ENCODE peak calls at places on chromosomes 12 and 14, in ten cellular contexts. Q, D, A, W, V, H, Z, N, S and R are unnamed samples.

GRCh38 chr12:51326762-51327439 is 2.9 kb upstream of the BIN2 start:
- DNase-seq in V (peak), N (peak), W (no peak), A (no peak), S (peak), H (no peak), D (peak), Z (no peak), Q (no peak), R (no peak)

GRCh38 chr12:50231346-50231745 is 52.0 kb downstream of the LIMA1 start:
- DNase-seq in Q (no peak), H (no peak), D (no peak), Z (no peak), N (no peak), A (no peak), V (no peak), S (no peak), W (no peak), R (no peak)

GRCh38 chr14:74922752-74923401 is at the start of gene RPS6KL1:
- DNase-seq in N (peak), D (peak), Z (peak), Q (peak), V (peak), S (peak), A (peak), H (peak), W (peak), R (peak)

GRCh38 chr14:104113631-104114420 is 24.6 kb upstream of the KIF26A start:
- DNase-seq in V (no peak), Q (no peak), W (peak), N (no peak), H (no peak), S (no peak), D (no peak), A (no peak), Z (no peak), R (no peak)

GRCh38 chr12:16258963-16259362 is 18.5 kb downstream of the SLC15A5 start:
- DNase-seq in H (no peak), V (no peak), A (no peak), D (no peak), N (no peak), Z (no peak), Q (no peak), W (no peak), S (no peak), R (no peak)

GRCh38 chr12:125683748-125684381 is 618.6 kb downstream of the AACS start:
- DNase-seq in A (no peak), V (no peak), Z (no peak), S (peak), H (peak), D (no peak), W (peak), Q (peak), N (no peak), R (no peak)

GRCh38 chr12:14272954-14273910 is 92.2 kb upstream of the ATF7IP start:
- DNase-seq in H (peak), V (peak), Q (no peak), N (no peak), Z (peak), D (no peak), A (no peak), S (no peak), W (no peak), R (no peak)

GRCh38 chr12:17079251-17079909 is 473.4 kb upstream of the LMO3 start:
- DNase-seq in H (no peak), Q (peak), V (peak), S (no peak), A (no peak), N (no peak), W (no peak), Z (no peak), D (no peak), R (no peak)

GRCh38 chr12:124651508-124652273 is 84.3 kb upstream of the NCOR2 start:
- DNase-seq in Q (no peak), V (no peak), S (no peak), H (no peak), A (no peak), Z (no peak), W (no peak), D (no peak), N (no peak), R (no peak)

GRCh38 chr12:25769076-25769945 is 189.2 kb upstream of the RASSF8 start:
- DNase-seq in V (no peak), N (no peak), A (no peak), W (no peak), H (no peak), S (no peak), D (peak), Z (no peak), Q (no peak), R (no peak)

GRCh38 chr12:879641-880040 is 69.9 kb downstream of the RAD52 start:
- DNase-seq in Q (no peak), S (no peak), Z (peak), V (no peak), D (peak), W (no peak), H (no peak), A (no peak), N (no peak), R (no peak)

GRCh38 chr14:95519699-95520098 is 3.2 kb upstream of the SYNE3 start:
- DNase-seq in W (peak), Z (no peak), A (peak), D (peak), V (peak), N (peak), S (no peak), Q (no peak), H (no peak), R (no peak)

GRCh38 chr14:73784065-73784987 is 67.3 kb upstream of the PTGR2 start:
- DNase-seq in V (no peak), Q (no peak), Z (no peak), W (peak), N (no peak), A (no peak), D (no peak), S (no peak), H (no peak), R (no peak)

GRCh38 chr12:99619389-99620158 is 28.0 kb upstream of the GARIN6 start:
- DNase-seq in Q (no peak), D (peak), V (peak), W (peak), S (no peak), Z (no peak), N (no peak), H (no peak), A (no peak), R (no peak)

GRCh38 chr14:75273272-75274044 is 5.2 kb upstream of the FOS start:
- DNase-seq in V (peak), D (no peak), H (no peak), S (no peak), Z (no peak), W (no peak), N (no peak), A (peak), Q (no peak), R (no peak)

GRCh38 chr14:54976316-54976715 is 50.6 kb downstream of the WDHD1 start:
- DNase-seq in S (no peak), A (no peak), W (no peak), D (peak), Z (no peak), N (no peak), Q (no peak), H (no peak), V (peak), R (no peak)

GRCh38 chr14:61927015-61927414 is 164.8 kb downstream of the SNAPC1 start:
- DNase-seq in N (no peak), S (no peak), A (no peak), W (no peak), D (peak), V (no peak), H (no peak), Q (no peak), Z (no peak), R (no peak)